ENCODE peak calls at places on chromosomes 6 and 20, in ten cellular contexts. One of them, this sample, is unnamed.

GRCh38 chr6:93746892-93747291 is 327.5 kb upstream of the EPHA7 start:
- DNase-seq in HepG2: no peak
- DNase-seq in activated T-helper 2 cell treated with anti-CD3 and anti-CD28 coated beads, Interferon-gamma antibody, Interleukin-2, Interleukin-4, amounts not matched to agents 10 μg/mL and 5 μg/mL and 100 μg/mL, durations not matched to agents 14 hours and 24 hours and 36 hours: no peak
- DNase-seq in AG08395: no peak
- DNase-seq in stimulated activated CD4-positive, alpha-beta T cell treated with anti-CD3 and anti-CD28 coated beads, Interleukin-2, amount 100 ng/mL, for 48 hours: no peak
- DNase-seq in ovary: no peak
- DNase-seq in posterior cingulate gyrus: no peak
- DNase-seq in AG04450: no peak
- DNase-seq in NCI-H1694 treated with DMSO at 0.1 percent for 48 hours: no peak
- DNase-seq in natural killer cell: no peak
- DNase-seq in this sample: no peak

GRCh38 chr6:71107935-71108420 is 151.1 kb upstream of the B3GAT2 start:
- DNase-seq in ovary: peak
- DNase-seq in NCI-H1694 treated with DMSO at 0.1 percent for 48 hours: peak
- DNase-seq in natural killer cell: no peak
- DNase-seq in activated T-helper 2 cell treated with anti-CD3 and anti-CD28 coated beads, Interferon-gamma antibody, Interleukin-2, Interleukin-4, amounts not matched to agents 10 μg/mL and 5 μg/mL and 100 μg/mL, durations not matched to agents 14 hours and 24 hours and 36 hours: no peak
- DNase-seq in AG04450: peak
- DNase-seq in AG08395: peak
- DNase-seq in posterior cingulate gyrus: no peak
- DNase-seq in stimulated activated CD4-positive, alpha-beta T cell treated with anti-CD3 and anti-CD28 coated beads, Interleukin-2, amount 100 ng/mL, for 48 hours: no peak
- DNase-seq in HepG2: no peak
- DNase-seq in this sample: no peak

GRCh38 chr20:51529027-51529749 is 13.3 kb downstream of the NFATC2 start:
- DNase-seq in NCI-H1694 treated with DMSO at 0.1 percent for 48 hours: no peak
- DNase-seq in stimulated activated CD4-positive, alpha-beta T cell treated with anti-CD3 and anti-CD28 coated beads, Interleukin-2, amount 100 ng/mL, for 48 hours: no peak
- DNase-seq in posterior cingulate gyrus: no peak
- DNase-seq in HepG2: no peak
- DNase-seq in ovary: no peak
- DNase-seq in AG04450: no peak
- DNase-seq in activated T-helper 2 cell treated with anti-CD3 and anti-CD28 coated beads, Interferon-gamma antibody, Interleukin-2, Interleukin-4, amounts not matched to agents 10 μg/mL and 5 μg/mL and 100 μg/mL, durations not matched to agents 14 hours and 24 hours and 36 hours: no peak
- DNase-seq in AG08395: peak
- DNase-seq in natural killer cell: no peak
- DNase-seq in this sample: no peak

GRCh38 chr20:34834459-34834893 is 9.0 kb upstream of the NCOA6 start:
- DNase-seq in ovary: no peak
- DNase-seq in AG08395: peak
- DNase-seq in AG04450: no peak
- DNase-seq in activated T-helper 2 cell treated with anti-CD3 and anti-CD28 coated beads, Interferon-gamma antibody, Interleukin-2, Interleukin-4, amounts not matched to agents 10 μg/mL and 5 μg/mL and 100 μg/mL, durations not matched to agents 14 hours and 24 hours and 36 hours: no peak
- DNase-seq in stimulated activated CD4-positive, alpha-beta T cell treated with anti-CD3 and anti-CD28 coated beads, Interleukin-2, amount 100 ng/mL, for 48 hours: no peak
- DNase-seq in NCI-H1694 treated with DMSO at 0.1 percent for 48 hours: peak
- DNase-seq in natural killer cell: no peak
- DNase-seq in HepG2: peak
- DNase-seq in posterior cingulate gyrus: no peak
- DNase-seq in this sample: no peak

GRCh38 chr20:53828673-53829085 is 235.0 kb upstream of the ZNF217 start:
- DNase-seq in NCI-H1694 treated with DMSO at 0.1 percent for 48 hours: no peak
- DNase-seq in ovary: no peak
- DNase-seq in activated T-helper 2 cell treated with anti-CD3 and anti-CD28 coated beads, Interferon-gamma antibody, Interleukin-2, Interleukin-4, amounts not matched to agents 10 μg/mL and 5 μg/mL and 100 μg/mL, durations not matched to agents 14 hours and 24 hours and 36 hours: no peak
- DNase-seq in AG04450: peak
- DNase-seq in posterior cingulate gyrus: no peak
- DNase-seq in natural killer cell: no peak
- DNase-seq in stimulated activated CD4-positive, alpha-beta T cell treated with anti-CD3 and anti-CD28 coated beads, Interleukin-2, amount 100 ng/mL, for 48 hours: no peak
- DNase-seq in AG08395: peak
- DNase-seq in HepG2: no peak
- DNase-seq in this sample: no peak

GRCh38 chr6:166361080-166361429 is 18.7 kb upstream of the SFT2D1 start:
- DNase-seq in AG08395: no peak
- DNase-seq in stimulated activated CD4-positive, alpha-beta T cell treated with anti-CD3 and anti-CD28 coated beads, Interleukin-2, amount 100 ng/mL, for 48 hours: no peak
- DNase-seq in activated T-helper 2 cell treated with anti-CD3 and anti-CD28 coated beads, Interferon-gamma antibody, Interleukin-2, Interleukin-4, amounts not matched to agents 10 μg/mL and 5 μg/mL and 100 μg/mL, durations not matched to agents 14 hours and 24 hours and 36 hours: no peak
- DNase-seq in HepG2: peak
- DNase-seq in posterior cingulate gyrus: no peak
- DNase-seq in NCI-H1694 treated with DMSO at 0.1 percent for 48 hours: no peak
- DNase-seq in AG04450: no peak
- DNase-seq in ovary: no peak
- DNase-seq in natural killer cell: no peak
- DNase-seq in this sample: peak

GRCh38 chr6:25601797-25602679 is 50.0 kb upstream of the SCGN start:
- DNase-seq in AG04450: peak
- DNase-seq in HepG2: peak
- DNase-seq in stimulated activated CD4-positive, alpha-beta T cell treated with anti-CD3 and anti-CD28 coated beads, Interleukin-2, amount 100 ng/mL, for 48 hours: no peak
- DNase-seq in AG08395: peak
- DNase-seq in ovary: no peak
- DNase-seq in natural killer cell: no peak
- DNase-seq in NCI-H1694 treated with DMSO at 0.1 percent for 48 hours: peak
- DNase-seq in posterior cingulate gyrus: no peak
- DNase-seq in activated T-helper 2 cell treated with anti-CD3 and anti-CD28 coated beads, Interferon-gamma antibody, Interleukin-2, Interleukin-4, amounts not matched to agents 10 μg/mL and 5 μg/mL and 100 μg/mL, durations not matched to agents 14 hours and 24 hours and 36 hours: no peak
- DNase-seq in this sample: no peak

GRCh38 chr6:165110871-165111270 is 198.5 kb downstream of the C6orf118 start:
- DNase-seq in ovary: no peak
- DNase-seq in AG08395: peak
- DNase-seq in stimulated activated CD4-positive, alpha-beta T cell treated with anti-CD3 and anti-CD28 coated beads, Interleukin-2, amount 100 ng/mL, for 48 hours: no peak
- DNase-seq in natural killer cell: no peak
- DNase-seq in NCI-H1694 treated with DMSO at 0.1 percent for 48 hours: no peak
- DNase-seq in activated T-helper 2 cell treated with anti-CD3 and anti-CD28 coated beads, Interferon-gamma antibody, Interleukin-2, Interleukin-4, amounts not matched to agents 10 μg/mL and 5 μg/mL and 100 μg/mL, durations not matched to agents 14 hours and 24 hours and 36 hours: no peak
- DNase-seq in HepG2: no peak
- DNase-seq in AG04450: no peak
- DNase-seq in posterior cingulate gyrus: no peak
- DNase-seq in this sample: no peak

GRCh38 chr6:15129872-15130271 is 116.0 kb upstream of the JARID2 start:
- DNase-seq in NCI-H1694 treated with DMSO at 0.1 percent for 48 hours: no peak
- DNase-seq in activated T-helper 2 cell treated with anti-CD3 and anti-CD28 coated beads, Interferon-gamma antibody, Interleukin-2, Interleukin-4, amounts not matched to agents 10 μg/mL and 5 μg/mL and 100 μg/mL, durations not matched to agents 14 hours and 24 hours and 36 hours: no peak
- DNase-seq in stimulated activated CD4-positive, alpha-beta T cell treated with anti-CD3 and anti-CD28 coated beads, Interleukin-2, amount 100 ng/mL, for 48 hours: no peak
- DNase-seq in AG08395: no peak
- DNase-seq in ovary: no peak
- DNase-seq in HepG2: no peak
- DNase-seq in posterior cingulate gyrus: no peak
- DNase-seq in natural killer cell: no peak
- DNase-seq in AG04450: no peak
- DNase-seq in this sample: no peak

GRCh38 chr6:26327450-26328264 is 37.3 kb upstream of the BTN3A2 start:
- DNase-seq in ovary: no peak
- DNase-seq in NCI-H1694 treated with DMSO at 0.1 percent for 48 hours: peak
- DNase-seq in AG04450: no peak
- DNase-seq in posterior cingulate gyrus: no peak
- DNase-seq in HepG2: peak
- DNase-seq in AG08395: no peak
- DNase-seq in activated T-helper 2 cell treated with anti-CD3 and anti-CD28 coated beads, Interferon-gamma antibody, Interleukin-2, Interleukin-4, amounts not matched to agents 10 μg/mL and 5 μg/mL and 100 μg/mL, durations not matched to agents 14 hours and 24 hours and 36 hours: peak
- DNase-seq in stimulated activated CD4-positive, alpha-beta T cell treated with anti-CD3 and anti-CD28 coated beads, Interleukin-2, amount 100 ng/mL, for 48 hours: peak
- DNase-seq in natural killer cell: no peak
- DNase-seq in this sample: no peak

GRCh38 chr6:56644366-56644765 is 1.7 kb upstream of the DST start:
- DNase-seq in natural killer cell: no peak
- DNase-seq in stimulated activated CD4-positive, alpha-beta T cell treated with anti-CD3 and anti-CD28 coated beads, Interleukin-2, amount 100 ng/mL, for 48 hours: no peak
- DNase-seq in activated T-helper 2 cell treated with anti-CD3 and anti-CD28 coated beads, Interferon-gamma antibody, Interleukin-2, Interleukin-4, amounts not matched to agents 10 μg/mL and 5 μg/mL and 100 μg/mL, durations not matched to agents 14 hours and 24 hours and 36 hours: no peak
- DNase-seq in AG04450: no peak
- DNase-seq in HepG2: no peak
- DNase-seq in ovary: no peak
- DNase-seq in posterior cingulate gyrus: no peak
- DNase-seq in NCI-H1694 treated with DMSO at 0.1 percent for 48 hours: no peak
- DNase-seq in AG08395: no peak
- DNase-seq in this sample: no peak

GRCh38 chr6:165184192-165184979 is 125.0 kb downstream of the C6orf118 start:
- DNase-seq in activated T-helper 2 cell treated with anti-CD3 and anti-CD28 coated beads, Interferon-gamma antibody, Interleukin-2, Interleukin-4, amounts not matched to agents 10 μg/mL and 5 μg/mL and 100 μg/mL, durations not matched to agents 14 hours and 24 hours and 36 hours: no peak
- DNase-seq in AG08395: peak
- DNase-seq in stimulated activated CD4-positive, alpha-beta T cell treated with anti-CD3 and anti-CD28 coated beads, Interleukin-2, amount 100 ng/mL, for 48 hours: no peak
- DNase-seq in posterior cingulate gyrus: peak
- DNase-seq in HepG2: no peak
- DNase-seq in ovary: no peak
- DNase-seq in NCI-H1694 treated with DMSO at 0.1 percent for 48 hours: no peak
- DNase-seq in natural killer cell: no peak
- DNase-seq in AG04450: no peak
- DNase-seq in this sample: no peak

GRCh38 chr20:20207872-20208271 is 155.5 kb downstream of the CFAP61 start:
- DNase-seq in posterior cingulate gyrus: no peak
- DNase-seq in ovary: no peak
- DNase-seq in activated T-helper 2 cell treated with anti-CD3 and anti-CD28 coated beads, Interferon-gamma antibody, Interleukin-2, Interleukin-4, amounts not matched to agents 10 μg/mL and 5 μg/mL and 100 μg/mL, durations not matched to agents 14 hours and 24 hours and 36 hours: no peak
- DNase-seq in AG04450: no peak
- DNase-seq in NCI-H1694 treated with DMSO at 0.1 percent for 48 hours: no peak
- DNase-seq in stimulated activated CD4-positive, alpha-beta T cell treated with anti-CD3 and anti-CD28 coated beads, Interleukin-2, amount 100 ng/mL, for 48 hours: no peak
- DNase-seq in natural killer cell: peak
- DNase-seq in AG08395: no peak
- DNase-seq in HepG2: no peak
- DNase-seq in this sample: no peak

GRCh38 chr20:35718972-35719635 is 19.9 kb downstream of the ROMO1 start:
- DNase-seq in activated T-helper 2 cell treated with anti-CD3 and anti-CD28 coated beads, Interferon-gamma antibody, Interleukin-2, Interleukin-4, amounts not matched to agents 10 μg/mL and 5 μg/mL and 100 μg/mL, durations not matched to agents 14 hours and 24 hours and 36 hours: no peak
- DNase-seq in NCI-H1694 treated with DMSO at 0.1 percent for 48 hours: peak
- DNase-seq in HepG2: no peak
- DNase-seq in stimulated activated CD4-positive, alpha-beta T cell treated with anti-CD3 and anti-CD28 coated beads, Interleukin-2, amount 100 ng/mL, for 48 hours: no peak
- DNase-seq in posterior cingulate gyrus: no peak
- DNase-seq in natural killer cell: no peak
- DNase-seq in ovary: no peak
- DNase-seq in AG04450: no peak
- DNase-seq in AG08395: no peak
- DNase-seq in this sample: no peak

GRCh38 chr6:43268348-43268685 is 25.0 kb downstream of the TTBK1 start:
- DNase-seq in ovary: no peak
- DNase-seq in NCI-H1694 treated with DMSO at 0.1 percent for 48 hours: no peak
- DNase-seq in stimulated activated CD4-positive, alpha-beta T cell treated with anti-CD3 and anti-CD28 coated beads, Interleukin-2, amount 100 ng/mL, for 48 hours: no peak
- DNase-seq in activated T-helper 2 cell treated with anti-CD3 and anti-CD28 coated beads, Interferon-gamma antibody, Interleukin-2, Interleukin-4, amounts not matched to agents 10 μg/mL and 5 μg/mL and 100 μg/mL, durations not matched to agents 14 hours and 24 hours and 36 hours: no peak
- DNase-seq in natural killer cell: no peak
- DNase-seq in AG08395: no peak
- DNase-seq in AG04450: no peak
- DNase-seq in HepG2: no peak
- DNase-seq in posterior cingulate gyrus: peak
- DNase-seq in this sample: peak

GRCh38 chr6:56450376-56450775 is 192.3 kb downstream of the DST start:
- DNase-seq in ovary: no peak
- DNase-seq in HepG2: no peak
- DNase-seq in activated T-helper 2 cell treated with anti-CD3 and anti-CD28 coated beads, Interferon-gamma antibody, Interleukin-2, Interleukin-4, amounts not matched to agents 10 μg/mL and 5 μg/mL and 100 μg/mL, durations not matched to agents 14 hours and 24 hours and 36 hours: no peak
- DNase-seq in natural killer cell: no peak
- DNase-seq in stimulated activated CD4-positive, alpha-beta T cell treated with anti-CD3 and anti-CD28 coated beads, Interleukin-2, amount 100 ng/mL, for 48 hours: no peak
- DNase-seq in AG08395: no peak
- DNase-seq in NCI-H1694 treated with DMSO at 0.1 percent for 48 hours: no peak
- DNase-seq in AG04450: no peak
- DNase-seq in posterior cingulate gyrus: no peak
- DNase-seq in this sample: no peak

GRCh38 chr20:63555661-63556381 is 1.9 kb downstream of the FNDC11 start:
- DNase-seq in ovary: no peak
- DNase-seq in activated T-helper 2 cell treated with anti-CD3 and anti-CD28 coated beads, Interferon-gamma antibody, Interleukin-2, Interleukin-4, amounts not matched to agents 10 μg/mL and 5 μg/mL and 100 μg/mL, durations not matched to agents 14 hours and 24 hours and 36 hours: no peak
- DNase-seq in NCI-H1694 treated with DMSO at 0.1 percent for 48 hours: no peak
- DNase-seq in natural killer cell: no peak
- DNase-seq in posterior cingulate gyrus: no peak
- DNase-seq in stimulated activated CD4-positive, alpha-beta T cell treated with anti-CD3 and anti-CD28 coated beads, Interleukin-2, amount 100 ng/mL, for 48 hours: no peak
- DNase-seq in AG08395: no peak
- DNase-seq in AG04450: no peak
- DNase-seq in HepG2: no peak
- DNase-seq in this sample: no peak

GRCh38 chr6:150857062-150857905 is 8.2 kb upstream of the MTHFD1L start:
- DNase-seq in AG04450: peak
- DNase-seq in NCI-H1694 treated with DMSO at 0.1 percent for 48 hours: no peak
- DNase-seq in activated T-helper 2 cell treated with anti-CD3 and anti-CD28 coated beads, Interferon-gamma antibody, Interleukin-2, Interleukin-4, amounts not matched to agents 10 μg/mL and 5 μg/mL and 100 μg/mL, durations not matched to agents 14 hours and 24 hours and 36 hours: no peak
- DNase-seq in natural killer cell: no peak
- DNase-seq in ovary: no peak
- DNase-seq in stimulated activated CD4-positive, alpha-beta T cell treated with anti-CD3 and anti-CD28 coated beads, Interleukin-2, amount 100 ng/mL, for 48 hours: no peak
- DNase-seq in HepG2: peak
- DNase-seq in AG08395: peak
- DNase-seq in posterior cingulate gyrus: no peak
- DNase-seq in this sample: no peak

GRCh38 chr6:33599413-33599911 is 19.4 kb upstream of the BAK1 start:
- DNase-seq in AG08395: no peak
- DNase-seq in AG04450: no peak
- DNase-seq in natural killer cell: no peak
- DNase-seq in NCI-H1694 treated with DMSO at 0.1 percent for 48 hours: no peak
- DNase-seq in ovary: no peak
- DNase-seq in HepG2: no peak
- DNase-seq in activated T-helper 2 cell treated with anti-CD3 and anti-CD28 coated beads, Interferon-gamma antibody, Interleukin-2, Interleukin-4, amounts not matched to agents 10 μg/mL and 5 μg/mL and 100 μg/mL, durations not matched to agents 14 hours and 24 hours and 36 hours: no peak
- DNase-seq in stimulated activated CD4-positive, alpha-beta T cell treated with anti-CD3 and anti-CD28 coated beads, Interleukin-2, amount 100 ng/mL, for 48 hours: no peak
- DNase-seq in posterior cingulate gyrus: no peak
- DNase-seq in this sample: no peak

GRCh38 chr20:5168582-5169396 is 42.0 kb downstream of the CDS2 start:
- DNase-seq in natural killer cell: no peak
- DNase-seq in HepG2: no peak
- DNase-seq in AG08395: peak
- DNase-seq in NCI-H1694 treated with DMSO at 0.1 percent for 48 hours: no peak
- DNase-seq in stimulated activated CD4-positive, alpha-beta T cell treated with anti-CD3 and anti-CD28 coated beads, Interleukin-2, amount 100 ng/mL, for 48 hours: no peak
- DNase-seq in posterior cingulate gyrus: no peak
- DNase-seq in ovary: no peak
- DNase-seq in activated T-helper 2 cell treated with anti-CD3 and anti-CD28 coated beads, Interferon-gamma antibody, Interleukin-2, Interleukin-4, amounts not matched to agents 10 μg/mL and 5 μg/mL and 100 μg/mL, durations not matched to agents 14 hours and 24 hours and 36 hours: no peak
- DNase-seq in AG04450: no peak
- DNase-seq in this sample: no peak

GRCh38 chr20:18524646-18525045 is 16.9 kb downstream of the SEC23B start:
- DNase-seq in AG04450: no peak
- DNase-seq in stimulated activated CD4-positive, alpha-beta T cell treated with anti-CD3 and anti-CD28 coated beads, Interleukin-2, amount 100 ng/mL, for 48 hours: no peak
- DNase-seq in ovary: no peak
- DNase-seq in AG08395: peak
- DNase-seq in HepG2: no peak
- DNase-seq in natural killer cell: no peak
- DNase-seq in NCI-H1694 treated with DMSO at 0.1 percent for 48 hours: no peak
- DNase-seq in posterior cingulate gyrus: no peak
- DNase-seq in activated T-helper 2 cell treated with anti-CD3 and anti-CD28 coated beads, Interferon-gamma antibody, Interleukin-2, Interleukin-4, amounts not matched to agents 10 μg/mL and 5 μg/mL and 100 μg/mL, durations not matched to agents 14 hours and 24 hours and 36 hours: no peak
- DNase-seq in this sample: no peak

This sample was measured in right lobe of liver.